ENCODE peak calls at places on chromosomes 7 and 10, in nine cellular contexts. I is GM23248, M is lower lobe of right lung, J is heart left ventricle, U is A549, D is neural progenitor cell, Q is psoas muscle, F is cardiac muscle cell, T is Caco-2. H is an unnamed sample.

GRCh38 chr7:32941181-32941995 is 15.9 kb upstream of the FKBP9 start:
- DNase-seq in I (peak; percentile 36), M (no peak), J (no peak), U (no peak), D (peak; percentile 24), Q (no peak), F (no peak), T (no peak), H (no peak)

GRCh38 chr7:122014697-122015096 is 129.4 kb downstream of the AASS start:
- DNase-seq in I (peak; percentile 15), M (no peak), J (no peak), U (no peak), D (no peak), Q (no peak), F (peak; percentile 7), T (no peak), H (no peak)

GRCh38 chr10:80187465-80188409 is 17.6 kb downstream of the ANXA11 start:
- DNase-seq in I (no peak), M (peak; percentile 72), J (no peak), U (no peak), D (no peak), Q (no peak), F (no peak), T (no peak), H (no peak)

GRCh38 chr7:157493776-157494175 is 157.0 kb downstream of the DNAJB6 start:
- DNase-seq in I (no peak), M (no peak), J (no peak), U (no peak), D (no peak), Q (no peak), F (no peak), T (no peak), H (no peak)

GRCh38 chr10:63605568-63605967 is 84.4 kb downstream of the REEP3 start:
- DNase-seq in I (peak; percentile 6), M (no peak), J (no peak), U (no peak), D (peak; percentile 24), Q (no peak), F (no peak), T (no peak), H (peak; percentile 39)

GRCh38 chr7:37488163-37488759 is 39.6 kb upstream of the ELMO1 start:
- DNase-seq in I (no peak), M (no peak), J (no peak), U (no peak), D (peak; percentile 15), Q (no peak), F (no peak), T (no peak), H (peak; percentile 16)

GRCh38 chr10:62735464-62736188 is 68.9 kb upstream of the ADO start:
- DNase-seq in I (peak; percentile 62), M (no peak), J (no peak), U (no peak), D (no peak), Q (no peak), F (peak; percentile 81), T (no peak), H (no peak)

GRCh38 chr7:76165973-76166403 is 35.7 kb upstream of the SRRM3 start:
- DNase-seq in I (no peak), M (no peak), J (no peak), U (no peak), D (no peak), Q (no peak), F (no peak), T (no peak), H (no peak)

GRCh38 chr10:90968448-90969086 is 47.7 kb upstream of the ANKRD1 start:
- DNase-seq in I (peak; percentile 86), M (no peak), J (no peak), U (no peak), D (no peak), Q (no peak), F (peak; percentile 36), T (no peak), H (no peak)

GRCh38 chr7:111126987-111127386 is 36.1 kb downstream of the LRRN3 start:
- DNase-seq in I (peak; percentile 60), M (no peak), J (no peak), U (no peak), D (no peak), Q (no peak), F (peak; percentile 62), T (no peak), H (peak; percentile 2)

GRCh38 chr7:144854839-144855424 is 19.1 kb upstream of the TPK1 start:
- DNase-seq in I (peak; percentile 50), M (no peak), J (no peak), U (peak; percentile 35), D (peak; percentile 64), Q (no peak), F (peak; percentile 54), T (peak; percentile 53), H (peak; percentile 74)

GRCh38 chr10:106519376-106520035 is 645.0 kb downstream of the SORCS1 start:
- DNase-seq in I (peak; percentile 39), M (no peak), J (peak; percentile 15), U (no peak), D (no peak), Q (no peak), F (no peak), T (no peak), H (no peak)

GRCh38 chr7:104643587-104644217 is 315.3 kb downstream of the LHFPL3 start:
- DNase-seq in I (peak; percentile 47), M (no peak), J (no peak), U (peak; percentile 15), D (peak; percentile 64), Q (no peak), F (peak; percentile 26), T (peak; percentile 29), H (peak; percentile 47)

GRCh38 chr7:134701272-134701671 is 54.6 kb downstream of the BPGM start:
- DNase-seq in I (peak; percentile 63), M (no peak), J (no peak), U (peak; percentile 58), D (no peak), Q (no peak), F (peak; percentile 57), T (peak; percentile 28), H (peak; percentile 68)

GRCh38 chr7:50308301-50309129 is 4.0 kb downstream of the IKZF1 start:
- DNase-seq in I (no peak), M (no peak), J (no peak), U (no peak), D (peak; percentile 31), Q (no peak), F (no peak), T (no peak), H (no peak)

GRCh38 chr10:103745264-103746247 is 109.8 kb downstream of the SH3PXD2A start:
- DNase-seq in I (peak; percentile 59), M (no peak), J (peak; percentile 39), U (no peak), D (no peak), Q (peak; percentile 56), F (no peak), T (peak; percentile 26), H (peak; percentile 53)

GRCh38 chr10:98340261-98340675 is 72.3 kb upstream of the LOXL4 start:
- DNase-seq in I (peak; percentile 69), M (no peak), J (no peak), U (no peak), D (no peak), Q (no peak), F (peak; percentile 29), T (no peak), H (no peak)

GRCh38 chr10:118571123-118571522 is 24.3 kb downstream of the PRLHR start:
- DNase-seq in I (peak; percentile 44), M (no peak), J (no peak), U (no peak), D (peak; percentile 14), Q (no peak), F (peak; percentile 62), T (no peak), H (no peak)

GRCh38 chr10:43209651-43210141 is 57.2 kb downstream of the RASGEF1A start:
- DNase-seq in I (no peak), M (peak; percentile 40), J (no peak), U (no peak), D (no peak), Q (peak; percentile 32), F (no peak), T (no peak), H (no peak)

GRCh38 chr7:129613016-129613337 is 1.5 kb downstream of the NRF1 start:
- DNase-seq in I (no peak), M (no peak), J (no peak), U (no peak), D (no peak), Q (no peak), F (no peak), T (no peak), H (no peak)
- H3K4me1 ChIP-seq in I (peaks cover 23% of the 10 kb centered on the region), M (peaks cover 61% of the 10 kb centered on the region), J (peaks cover 73% of the 10 kb centered on the region), U (peaks cover 46% of the 10 kb centered on the region), D (peaks cover 28% of the 10 kb centered on the region), Q (peaks cover 37% of the 10 kb centered on the region), F (peaks cover 4% of the 10 kb centered on the region), T (peaks cover 10% of the 10 kb centered on the region), H (peaks cover 6% of the 10 kb centered on the region)

GRCh38 chr7:130926021-130926691 is 192.1 kb upstream of the KLF14 start:
- DNase-seq in I (no peak), M (no peak), J (no peak), U (no peak), D (no peak), Q (no peak), F (no peak), T (no peak), H (no peak)
- H3K4me1 ChIP-seq in I (peaks cover 44% of the 10 kb centered on the region), M (peaks cover 71% of the 10 kb centered on the region), J (peaks cover 99% of the 10 kb centered on the region), U (peaks cover 100% of the 10 kb centered on the region), D (peaks cover 18% of the 10 kb centered on the region), Q (peaks cover 85% of the 10 kb centered on the region), F (no peaks in the 10 kb centered on the region), T (peaks cover 49% of the 10 kb centered on the region), H (no peaks in the 10 kb centered on the region)

DNA sequence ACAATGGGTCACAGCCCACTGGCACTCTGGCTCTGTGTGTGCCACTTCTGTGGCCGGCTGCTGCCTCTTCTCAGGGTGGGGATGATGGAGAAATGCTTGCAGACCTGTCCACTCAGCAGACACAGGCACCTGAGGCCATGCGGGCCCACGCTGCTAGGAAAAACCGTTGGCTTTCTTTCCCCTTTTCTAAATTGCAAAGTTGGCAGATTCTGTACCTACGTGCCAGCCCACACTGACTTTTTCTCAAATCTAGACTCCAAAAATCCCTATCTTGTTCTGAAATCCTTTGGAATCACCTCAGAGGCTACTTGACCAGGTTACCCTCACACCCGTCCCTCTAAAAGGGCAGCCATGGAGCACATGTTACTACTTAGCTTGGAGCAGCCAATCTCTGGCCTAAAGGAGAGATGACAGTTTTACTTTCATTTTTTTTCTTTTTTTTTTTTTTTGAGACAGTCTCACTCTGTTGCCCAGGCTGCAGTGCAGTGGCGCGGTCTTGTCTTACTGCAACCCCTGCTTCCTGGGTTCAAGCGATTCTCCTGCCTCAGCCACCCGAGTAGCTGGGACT is 99.4 kb downstream of the RNF216 start:
- DNase-seq in I (no peak), M (no peak), J (no peak), U (no peak), D (no peak), Q (no peak), F (no peak), T (no peak), H (no peak)
- H3K4me1 ChIP-seq in I (peaks cover 12% of the 10 kb centered on the region), M (peaks cover 60% of the 10 kb centered on the region), J (peaks cover 77% of the 10 kb centered on the region), U (peaks cover 22% of the 10 kb centered on the region), D (peaks cover under 1% of the 10 kb centered on the region), Q (peaks cover 33% of the 10 kb centered on the region), F (peaks cover 13% of the 10 kb centered on the region), T (no peaks in the 10 kb centered on the region), H (no peaks in the 10 kb centered on the region)

DNA sequence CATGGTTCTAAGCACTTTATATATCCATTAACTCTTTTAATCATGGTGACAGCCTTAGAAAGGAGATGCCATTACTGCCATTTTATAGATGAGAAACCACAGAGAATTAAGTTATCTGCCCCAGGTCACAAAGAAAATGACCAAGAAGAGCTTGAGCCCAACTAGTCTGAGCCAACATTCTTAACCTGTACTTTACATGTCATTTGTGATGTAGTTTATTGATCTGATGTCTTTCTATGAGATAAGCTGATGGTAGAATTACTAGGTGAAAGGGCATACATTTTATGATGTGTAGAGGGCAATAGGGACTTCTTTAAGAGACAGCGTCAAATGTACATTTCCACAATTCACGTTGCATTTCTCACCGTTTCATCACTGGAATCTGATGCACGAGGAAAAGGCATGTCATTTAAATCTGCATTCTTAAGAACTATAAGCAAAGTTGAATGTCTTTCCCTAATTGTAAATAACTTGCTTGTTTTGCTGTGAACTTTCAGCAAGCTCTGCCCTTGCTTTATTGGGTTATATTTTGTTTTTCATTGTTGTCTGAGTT is 11.3 kb downstream of the ACSL5 start:
- DNase-seq in I (no peak), M (no peak), J (no peak), U (no peak), D (no peak), Q (no peak), F (no peak), T (no peak), H (no peak)
- H3K4me1 ChIP-seq in I (peaks cover 29% of the 10 kb centered on the region), M (peaks cover 29% of the 10 kb centered on the region), J (peaks cover 15% of the 10 kb centered on the region), U (no peaks in the 10 kb centered on the region), D (no peaks in the 10 kb centered on the region), Q (no peaks in the 10 kb centered on the region), F (no peaks in the 10 kb centered on the region), T (peaks cover 86% of the 10 kb centered on the region), H (peaks cover 3% of the 10 kb centered on the region)